ENCODE peak calls at places on chromosomes 7 and 10, in eight cellular contexts. L is SHP77; E is GM12865; T is posterior cingulate gyrus; X is astrocyte; J is NCI-H774; D is stimulated activated CD8-positive, alpha-beta memory T cell treated with anti-CD3 and anti-CD28 coated beads, Interleukin-2, amount 100 ng/mL, for 48 hours; A is T1000. Q is an unnamed sample.

GRCh38 chr7:33185786-33186185 is 56.4 kb downstream of the BBS9 start:
- DNase-seq in X (peak), E (peak), T (no peak), D (no peak), A (no peak), J (peak), L (peak), Q (peak)

GRCh38 chr7:148772297-148773089 is 73.8 kb downstream of the CUL1 start:
- DNase-seq in D (peak), A (peak), X (peak), J (no peak), E (no peak), T (no peak), L (no peak), Q (no peak)

GRCh38 chr7:52691257-52691656 is 344.2 kb upstream of the POM121L12 start:
- DNase-seq in E (no peak), X (no peak), D (no peak), J (no peak), T (no peak), L (no peak), A (no peak), Q (no peak)

GRCh38 chr7:152120210-152120609 is 94.7 kb downstream of the GALNT11 start:
- DNase-seq in L (no peak), X (peak), A (no peak), T (no peak), D (no peak), J (no peak), E (no peak), Q (no peak)

GRCh38 chr7:100452513-100452912 is 11.5 kb downstream of the SPACDR start:
- DNase-seq in E (no peak), T (no peak), X (no peak), D (no peak), L (no peak), A (no peak), J (no peak), Q (no peak)

GRCh38 chr7:154627571-154628290 is 375.2 kb downstream of the PAXIP1 start:
- DNase-seq in D (no peak), T (no peak), A (no peak), X (peak), J (no peak), E (no peak), L (no peak), Q (no peak)

GRCh38 chr7:108190891-108191290 is 60.7 kb upstream of the LAMB4 start:
- DNase-seq in A (no peak), L (no peak), E (no peak), X (no peak), J (no peak), T (no peak), D (no peak), Q (no peak)

GRCh38 chr10:2985729-2986232 is 81.6 kb upstream of the PFKP start:
- DNase-seq in L (no peak), X (peak), T (no peak), J (peak), D (no peak), A (no peak), E (no peak), Q (no peak)

GRCh38 chr7:98571006-98571405 is 46.1 kb upstream of the NPTX2 start:
- DNase-seq in E (no peak), L (no peak), A (no peak), X (no peak), T (no peak), D (no peak), J (no peak), Q (no peak)

GRCh38 chr10:33746176-33746575 is 411.7 kb upstream of the NRP1 start:
- DNase-seq in X (no peak), A (no peak), T (no peak), D (no peak), J (no peak), L (no peak), E (no peak), Q (no peak)

GRCh38 chr10:10053051-10053450 is 964.6 kb upstream of the CELF2 start:
- DNase-seq in E (peak), D (no peak), X (peak), J (no peak), T (no peak), A (no peak), L (no peak), Q (no peak)

GRCh38 chr10:75778665-75779064 is 347.2 kb downstream of the LRMDA start:
- DNase-seq in A (no peak), J (no peak), L (no peak), X (no peak), T (no peak), E (no peak), D (no peak), Q (no peak)

GRCh38 chr10:86377797-86378146 is 11.2 kb upstream of the GRID1 start:
- DNase-seq in D (no peak), L (no peak), A (no peak), E (no peak), X (no peak), T (no peak), J (no peak), Q (no peak)

GRCh38 chr7:138195207-138195606 is 118.9 kb downstream of the AKR1D1 start:
- DNase-seq in T (no peak), X (no peak), J (no peak), A (no peak), E (no peak), D (no peak), L (no peak), Q (peak)

GRCh38 chr7:31065840-31066239 is 13.7 kb downstream of the ADCYAP1R1 start:
- DNase-seq in X (no peak), A (no peak), L (no peak), E (no peak), J (no peak), D (no peak), T (no peak), Q (no peak)

GRCh38 chr10:55500931-55501559 is 700.0 kb upstream of the PCDH15 start:
- DNase-seq in X (peak), T (no peak), L (no peak), A (no peak), J (no peak), D (no peak), E (peak), Q (no peak)

GRCh38 chr10:63003816-63004453 is 129.2 kb upstream of the NRBF2 start:
- DNase-seq in J (no peak), D (no peak), E (peak), T (no peak), X (no peak), L (no peak), A (no peak), Q (no peak)

GRCh38 chr10:77165445-77166316 is 471.9 kb downstream of the KCNMA1 start:
- DNase-seq in T (no peak), X (peak), J (peak), E (peak), D (no peak), A (peak), L (peak), Q (peak)

GRCh38 chr7:155769701-155770100 is 42.6 kb downstream of the SHH start:
- DNase-seq in L (no peak), D (no peak), A (no peak), T (no peak), J (no peak), E (no peak), X (peak), Q (no peak)

GRCh38 chr10:113945075-113945686 is 90.7 kb downstream of the NHLRC2 start:
- DNase-seq in L (no peak), X (peak), D (no peak), J (no peak), A (peak), E (no peak), T (no peak), Q (no peak)

GRCh38 chr10:132637477-132638129 is 100.0 kb downstream of the INPP5A start:
- DNase-seq in J (no peak), A (peak), E (peak), T (peak), X (peak), D (no peak), L (peak), Q (peak)

GRCh38 chr7:135441791-135442190 is 68.1 kb downstream of the CNOT4 start:
- DNase-seq in X (peak), J (no peak), E (no peak), T (no peak), L (no peak), A (no peak), D (no peak), Q (no peak)

GRCh38 chr10:77629775-77630565 is 7.6 kb downstream of the KCNMA1 start:
- DNase-seq in E (no peak), A (no peak), X (no peak), J (no peak), T (no peak), L (no peak), D (no peak), Q (no peak)

GRCh38 chr7:137157256-137157655 is 186.3 kb downstream of the PTN start:
- DNase-seq in E (no peak), T (no peak), L (no peak), J (no peak), D (no peak), X (no peak), A (no peak), Q (no peak)

GRCh38 chr10:80408198-80409085 is at the start of gene PRXL2A:
- DNase-seq in L (peak), D (peak), E (peak), T (peak), J (peak), A (peak), X (peak), Q (peak)

GRCh38 chr10:93827035-93827804 is 66.6 kb upstream of the SLC35G1 start:
- DNase-seq in T (no peak), E (no peak), J (no peak), X (no peak), D (no peak), A (no peak), L (no peak), Q (no peak)

GRCh38 chr10:18955041-18955440 is 93.6 kb upstream of the MALRD1 start:
- DNase-seq in L (no peak), T (no peak), A (no peak), D (no peak), J (no peak), E (no peak), X (no peak), Q (no peak)

GRCh38 chr7:90579181-90579688 is 16.9 kb upstream of the CDK14 start:
- DNase-seq in A (no peak), T (no peak), J (no peak), E (no peak), L (no peak), X (peak), D (no peak), Q (no peak)

GRCh38 chr7:151017953-151018420 is 6.3 kb downstream of the ATG9B start:
- DNase-seq in X (no peak), L (peak), D (peak), J (peak), T (peak), A (no peak), E (peak), Q (peak)

GRCh38 chr7:80508440-80508839 is 3.4 kb downstream of the GNAT3 start:
- DNase-seq in L (no peak), D (no peak), T (no peak), J (no peak), E (no peak), X (peak), A (no peak), Q (no peak)

GRCh38 chr10:125006921-125007391 is 65.0 kb downstream of the ZRANB1 start:
- DNase-seq in D (no peak), E (no peak), L (no peak), J (no peak), A (no peak), X (no peak), T (no peak), Q (no peak)

GRCh38 chr10:6208781-6209235 is 6.1 kb downstream of the PFKFB3 start:
- DNase-seq in T (no peak), L (no peak), E (no peak), X (no peak), D (no peak), J (no peak), A (no peak), Q (no peak)

GRCh38 chr7:101172005-101172853 is 6.9 kb upstream of the VGF start:
- DNase-seq in D (no peak), L (peak), E (no peak), A (no peak), T (no peak), X (no peak), J (peak), Q (no peak)

GRCh38 chr7:98995111-98995510 is 116.8 kb downstream of the TRRAP start:
- DNase-seq in E (no peak), X (no peak), A (no peak), J (no peak), D (no peak), T (no peak), L (no peak), Q (no peak)

Q was measured in HuH-7.